ENCODE peak calls at places on chromosome 2, in four cellular contexts. One of them, this sample, is unnamed.

GRCh38 chr2:223563462-223563861 is 38.7 kb downstream of the SCG2 start:
- DNase-seq in GM12878: no peak
- DNase-seq in HepG2: peak; percentile 69
- DNase-seq in SK-N-SH: peak; percentile 14
- DNase-seq in this sample: no peak

GRCh38 chr2:18600255-18600613 is 10.9 kb upstream of the NT5C1B start:
- DNase-seq in SK-N-SH: no peak
- DNase-seq in GM12878: no peak
- DNase-seq in HepG2: no peak
- DNase-seq in this sample: no peak

GRCh38 chr2:8406271-8406670 is 275.6 kb upstream of the ID2 start:
- DNase-seq in GM12878: no peak
- DNase-seq in HepG2: no peak
- DNase-seq in SK-N-SH: no peak
- DNase-seq in this sample: no peak

GRCh38 chr2:75053484-75054112 is 95.2 kb downstream of the POLE4 start:
- DNase-seq in GM12878: peak; percentile 69
- DNase-seq in SK-N-SH: peak; percentile 58
- DNase-seq in HepG2: peak; percentile 65
- DNase-seq in this sample: no peak

GRCh38 chr2:10762651-10763460 is 41.4 kb downstream of the ATP6V1C2 start:
- DNase-seq in HepG2: no peak
- DNase-seq in GM12878: no peak
- DNase-seq in SK-N-SH: peak; percentile 46
- DNase-seq in this sample: no peak

GRCh38 chr2:178306351-178307073 is 112.2 kb downstream of the OSBPL6 start:
- DNase-seq in HepG2: peak; percentile 62
- DNase-seq in SK-N-SH: peak; percentile 47
- DNase-seq in GM12878: peak; percentile 31
- DNase-seq in this sample: peak; percentile 22

GRCh38 chr2:170181602-170182001 is 3.7 kb downstream of the MYO3B start:
- DNase-seq in SK-N-SH: no peak
- DNase-seq in GM12878: no peak
- DNase-seq in HepG2: no peak
- DNase-seq in this sample: no peak

GRCh38 chr2:194003911-194004310 is 1653.1 kb upstream of the SLC39A10 start:
- DNase-seq in SK-N-SH: no peak
- DNase-seq in GM12878: no peak
- DNase-seq in HepG2: no peak
- DNase-seq in this sample: no peak

GRCh38 chr2:105005170-105005569 is 32.7 kb upstream of the MRPS9 start:
- DNase-seq in GM12878: no peak
- DNase-seq in SK-N-SH: no peak
- DNase-seq in HepG2: no peak
- DNase-seq in this sample: no peak

GRCh38 chr2:195238366-195238765 is 418.7 kb upstream of the SLC39A10 start:
- DNase-seq in SK-N-SH: no peak
- DNase-seq in GM12878: no peak
- DNase-seq in HepG2: no peak
- DNase-seq in this sample: no peak

GRCh38 chr2:239731422-239731821 is 293.7 kb downstream of the NDUFA10 start:
- DNase-seq in GM12878: no peak
- DNase-seq in SK-N-SH: no peak
- DNase-seq in HepG2: peak; percentile 19
- DNase-seq in this sample: no peak

GRCh38 chr2:182818541-182819308 is 47.7 kb downstream of the FRZB start:
- DNase-seq in HepG2: no peak
- DNase-seq in GM12878: no peak
- DNase-seq in SK-N-SH: peak; percentile 2
- DNase-seq in this sample: no peak

GRCh38 chr2:26279886-26280285 is 35.1 kb downstream of the HADHB start:
- DNase-seq in HepG2: no peak
- DNase-seq in SK-N-SH: no peak
- DNase-seq in GM12878: no peak
- DNase-seq in this sample: no peak
- TF ChIP-seq TAF1 in HepG2: no peak
- TF ChIP-seq TAF1 in SK-N-SH: no peak
- TF ChIP-seq TAF1 in GM12878: no peak
- TF ChIP-seq TAF1 in this sample: no peak

GRCh38 chr2:188852752-188853151 is 121.4 kb upstream of the COL3A1 start:
- DNase-seq in GM12878: no peak
- DNase-seq in SK-N-SH: no peak
- DNase-seq in HepG2: no peak
- DNase-seq in this sample: no peak
- TF ChIP-seq TAF1 in GM12878: no peak
- TF ChIP-seq TAF1 in SK-N-SH: no peak
- TF ChIP-seq TAF1 in HepG2: no peak
- TF ChIP-seq TAF1 in this sample: no peak

DNA sequence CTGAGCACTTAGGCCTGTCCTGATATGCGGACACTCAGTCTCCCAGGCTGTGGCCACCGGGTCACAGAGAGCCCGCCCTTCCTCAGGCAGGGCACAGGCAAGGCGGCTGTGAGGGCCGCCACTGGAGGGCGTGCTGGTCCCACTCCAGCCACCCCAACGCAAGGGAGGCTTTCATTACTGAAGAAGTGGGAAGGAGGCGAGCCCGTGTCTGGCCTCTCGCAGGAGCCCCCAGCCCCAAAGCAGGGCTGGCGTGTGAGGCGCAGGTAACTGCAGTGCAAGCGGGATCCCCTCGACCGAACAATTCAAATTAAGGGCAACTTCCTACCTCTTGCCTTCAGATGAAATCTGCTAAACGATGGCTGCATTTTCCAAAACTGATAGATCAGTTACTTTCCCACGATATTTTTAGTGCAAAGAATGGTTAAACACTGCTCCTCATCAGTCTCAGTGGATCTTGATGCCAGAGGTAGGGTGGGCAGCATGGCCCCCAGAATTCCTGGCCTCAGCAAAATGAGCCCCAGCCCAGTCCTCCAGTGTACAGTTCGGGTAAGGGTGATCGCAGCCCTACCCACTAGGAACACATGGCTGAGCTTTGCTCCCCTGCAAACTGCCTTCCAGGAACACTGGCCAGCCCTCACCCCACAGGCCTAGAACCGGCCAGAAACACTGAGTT is 97.2 kb downstream of the SEPTIN10 start:
- DNase-seq in HepG2: peak; percentile 73
- DNase-seq in SK-N-SH: peak; percentile 67
- DNase-seq in GM12878: no peak
- DNase-seq in this sample: no peak
- TF ChIP-seq TAF1 in HepG2: no peak
- TF ChIP-seq TAF1 in SK-N-SH: no peak
- TF ChIP-seq TAF1 in GM12878: no peak
- TF ChIP-seq TAF1 in this sample: no peak

DNA sequence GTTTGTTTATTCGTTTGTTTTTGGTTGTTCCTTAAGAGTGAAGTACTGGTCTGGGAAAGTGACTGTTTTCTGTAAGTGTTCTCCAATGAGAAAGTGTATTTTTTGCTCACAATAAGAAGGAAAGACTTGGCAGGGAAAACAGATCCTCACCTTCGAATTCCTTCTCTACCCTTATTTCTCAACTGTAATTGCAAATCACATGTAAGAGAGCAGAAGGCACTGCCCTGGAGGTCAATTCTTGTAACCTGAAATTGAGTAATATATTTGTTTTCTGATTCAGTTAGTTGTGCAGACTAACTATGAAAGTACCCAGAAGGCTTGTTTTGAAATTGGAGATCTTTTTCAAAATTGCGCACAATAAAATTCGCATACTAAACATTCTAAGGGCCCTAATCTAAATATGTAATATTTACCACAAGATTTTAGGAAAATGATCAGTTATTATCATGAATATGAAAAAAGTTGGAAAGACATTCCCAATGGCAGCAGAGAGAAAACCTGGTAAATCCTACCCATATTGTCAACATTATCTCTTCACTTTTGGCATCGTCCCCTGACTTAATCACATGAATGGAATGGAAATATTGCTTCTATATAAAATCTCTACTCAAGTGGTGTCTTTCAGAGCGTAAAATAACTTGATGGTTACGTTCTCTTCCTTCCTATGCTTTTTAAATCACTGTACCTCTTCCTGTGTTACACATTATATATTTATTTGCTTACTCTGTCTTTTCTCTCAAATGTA is 24.1 kb downstream of the TFPI start:
- DNase-seq in SK-N-SH: no peak
- DNase-seq in HepG2: peak; percentile 79
- DNase-seq in GM12878: no peak
- DNase-seq in this sample: no peak
- TF ChIP-seq TAF1 in SK-N-SH: no peak
- TF ChIP-seq TAF1 in HepG2: no peak
- TF ChIP-seq TAF1 in GM12878: no peak
- TF ChIP-seq TAF1 in this sample: no peak

This sample was measured in GM12891.